ENCODE peak calls at places on chromosome 17, in nine cellular contexts. M is activated CD8-positive, alpha-beta memory T cell treated with anti-CD3 and anti-CD28 coated beads for 24 hours; O is lung microvascular endothelial cell; L is stimulated activated CD8-positive, alpha-beta memory T cell treated with anti-CD3 and anti-CD28 coated beads, Interleukin-12 subunit alpha, Interleukin-12 subunit beta, amount 100 ng/mL, for 1 hour; U is central memory CD4-positive, alpha-beta T cell; A is fibroblast of the aortic adventitia; C is activated CD4-positive, alpha-beta T cell treated with anti-CD3 and anti-CD28 coated beads for 1 hour; Z is OCI-LY7; E is Peyer's patch. T is an unnamed sample.

GRCh38 chr17:70804161-70804560 is 634.8 kb downstream of the KCNJ2 start:
- DNase-seq in E (no peak), C (no peak), U (no peak), L (no peak), A (no peak), O (no peak), M (no peak), Z (no peak), T (no peak)

GRCh38 chr17:60840456-60840855 is 162.8 kb downstream of the BCAS3 start:
- DNase-seq in O (no peak), M (no peak), L (no peak), A (no peak), C (no peak), E (no peak), U (no peak), Z (no peak), T (no peak)

GRCh38 chr17:58387834-58388233 is 29.5 kb downstream of the RNF43 start:
- DNase-seq in E (peak), O (no peak), Z (no peak), M (no peak), U (no peak), A (no peak), L (no peak), C (no peak), T (no peak)

GRCh38 chr17:42519546-42520444 is 16.2 kb upstream of the NAGLU start:
- DNase-seq in O (peak), U (no peak), L (no peak), Z (no peak), M (no peak), A (peak), C (no peak), E (peak), T (no peak)

GRCh38 chr17:37019745-37020129 is 71.0 kb downstream of the AATF start:
- DNase-seq in O (no peak), L (no peak), U (no peak), Z (no peak), C (no peak), E (no peak), M (no peak), A (no peak), T (no peak)

GRCh38 chr17:27384261-27384701 is 72.0 kb upstream of the KSR1 start:
- DNase-seq in M (no peak), C (no peak), L (no peak), E (no peak), A (peak), Z (no peak), U (no peak), O (peak), T (no peak)

GRCh38 chr17:3911271-3912053 is 4.8 kb downstream of the P2RX1 start:
- DNase-seq in E (peak), U (peak), Z (peak), A (no peak), M (peak), O (peak), C (peak), L (peak), T (peak)

GRCh38 chr17:34382586-34383224 is 19.7 kb upstream of the CCL1 start:
- DNase-seq in O (peak), M (peak), U (no peak), E (no peak), Z (peak), L (no peak), A (peak), C (no peak), T (no peak)

GRCh38 chr17:75625813-75626486 is 7.3 kb upstream of the SMIM5 start:
- DNase-seq in A (peak), U (no peak), C (no peak), Z (peak), O (peak), M (no peak), L (no peak), E (no peak), T (peak)

GRCh38 chr17:57902117-57902799 is 52.4 kb upstream of the MRPS23 start:
- DNase-seq in E (no peak), A (no peak), Z (peak), M (no peak), U (no peak), O (no peak), C (no peak), L (no peak), T (no peak)

GRCh38 chr17:1201132-1201702 is 21.4 kb upstream of the ABR start:
- DNase-seq in A (no peak), Z (peak), L (peak), O (no peak), U (peak), C (no peak), E (peak), M (peak), T (no peak)

GRCh38 chr17:32349503-32349853 is 479 bp upstream of the ZNF207 start:
- DNase-seq in A (no peak), O (peak), C (no peak), M (peak), U (no peak), Z (no peak), L (no peak), E (peak), T (no peak)

GRCh38 chr17:33858121-33858520 is 397.0 kb upstream of the CCL2 start:
- DNase-seq in M (no peak), A (no peak), Z (no peak), C (no peak), L (no peak), U (no peak), O (no peak), E (no peak), T (no peak)

GRCh38 chr17:40878044-40878443 is 7.0 kb downstream of the KRT20 start:
- DNase-seq in E (peak), C (no peak), O (no peak), L (no peak), U (no peak), M (no peak), Z (no peak), A (no peak), T (no peak)

GRCh38 chr17:5127910-5128309 is 12.1 kb downstream of the USP6 start:
- DNase-seq in Z (no peak), C (no peak), E (peak), U (no peak), O (no peak), L (no peak), M (peak), A (no peak), T (no peak)

GRCh38 chr17:41052594-41052993 is 2.4 kb downstream of the KRTAP2-2 start:
- DNase-seq in Z (no peak), M (no peak), E (no peak), U (no peak), C (no peak), O (no peak), L (no peak), A (no peak), T (no peak)

T was measured in GM12891.